ENCODE peak calls at places on chromosomes 5 and 9, in seven cellular contexts. G, Q, W, A, X, R and S are unnamed samples.

GRCh38 chr9:23326597-23326996 is 499.4 kb downstream of the ELAVL2 start:
- DNase-seq in G (no peak), Q (no peak), W (no peak), A (no peak), X (no peak), R (no peak), S (no peak)

GRCh38 chr9:129232839-129233568 is 54.9 kb upstream of the IER5L start:
- DNase-seq in G (no peak), Q (no peak), W (no peak), A (no peak), X (no peak), R (no peak), S (no peak)

GRCh38 chr9:137807721-137808703 is 69.6 kb upstream of the CACNA1B start:
- DNase-seq in G (no peak), Q (no peak), W (no peak), A (no peak), X (no peak), R (no peak), S (no peak)

GRCh38 chr5:56845904-56846479 is 30.6 kb downstream of the MAP3K1 start:
- DNase-seq in G (no peak), Q (no peak), W (no peak), A (no peak), X (no peak), R (no peak), S (no peak)

GRCh38 chr5:998276-998974 is 10.2 kb upstream of the NKD2 start:
- DNase-seq in G (peak), Q (no peak), W (no peak), A (no peak), X (no peak), R (no peak), S (no peak)

GRCh38 chr5:33725846-33726245 is 165.9 kb downstream of the ADAMTS12 start:
- DNase-seq in G (no peak), Q (no peak), W (no peak), A (no peak), X (no peak), R (peak), S (no peak)

GRCh38 chr9:123322771-123323481 is 33.1 kb upstream of the CRB2 start:
- DNase-seq in G (no peak), Q (no peak), W (peak), A (no peak), X (peak), R (no peak), S (no peak)

GRCh38 chr9:34991833-34992375 is 2.4 kb downstream of the DNAJB5 start:
- DNase-seq in G (peak), Q (no peak), W (peak), A (no peak), X (no peak), R (peak), S (no peak)

GRCh38 chr9:134585021-134585561 is 56.5 kb upstream of the COL5A1 start:
- DNase-seq in G (no peak), Q (no peak), W (no peak), A (no peak), X (no peak), R (no peak), S (no peak)

GRCh38 chr5:107322936-107323335 is 347.8 kb downstream of the EFNA5 start:
- DNase-seq in G (no peak), Q (no peak), W (no peak), A (no peak), X (no peak), R (no peak), S (no peak)

GRCh38 chr9:130495067-130495466 is 50.3 kb downstream of the ASS1 start:
- DNase-seq in G (no peak), Q (no peak), W (no peak), A (no peak), X (no peak), R (no peak), S (no peak)

GRCh38 chr9:75064307-75065025 is 23.5 kb downstream of the NMRK1 start:
- DNase-seq in G (no peak), Q (no peak), W (no peak), A (no peak), X (no peak), R (peak), S (no peak)

GRCh38 chr9:93843396-93843795 is 111.8 kb downstream of the BARX1 start:
- DNase-seq in G (no peak), Q (no peak), W (no peak), A (no peak), X (no peak), R (no peak), S (no peak)

GRCh38 chr9:129162497-129162896 is 15.6 kb downstream of the IER5L start:
- DNase-seq in G (no peak), Q (no peak), W (no peak), A (no peak), X (no peak), R (no peak), S (no peak)

GRCh38 chr9:2321523-2322148 is 300.0 kb upstream of the VLDLR start:
- DNase-seq in G (no peak), Q (no peak), W (no peak), A (no peak), X (no peak), R (no peak), S (no peak)

GRCh38 chr5:77641397-77641943 is 3.0 kb upstream of the OTP start:
- DNase-seq in G (no peak), Q (no peak), W (no peak), A (no peak), X (no peak), R (no peak), S (no peak)

GRCh38 chr9:115393976-115394775 is 276.2 kb upstream of the TNC start:
- DNase-seq in G (no peak), Q (no peak), W (no peak), A (no peak), X (no peak), R (peak), S (no peak)

GRCh38 chr5:34484190-34484589 is 171.9 kb upstream of the RAI14 start:
- DNase-seq in G (no peak), Q (no peak), W (no peak), A (no peak), X (no peak), R (no peak), S (no peak)

GRCh38 chr5:36382890-36383289 is 81.2 kb upstream of the RANBP3L start:
- DNase-seq in G (no peak), Q (no peak), W (no peak), A (no peak), X (no peak), R (no peak), S (no peak)